ENCODE peak calls at places on chromosomes 3 and 15, in six cellular contexts. X, E, A, V, R and M are unnamed samples.

GRCh38 chr15:67372563-67372962 is 118.0 kb downstream of the IQCH start:
- DNase-seq in X (no peak), E (no peak), A (no peak), R (no peak), V (no peak), M (no peak)

GRCh38 chr3:12656193-12656592 is 7.7 kb downstream of the RAF1 start:
- DNase-seq in R (no peak), V (no peak), E (no peak), A (no peak), X (no peak), M (no peak)

GRCh38 chr3:123586966-123587365 is 2.1 kb upstream of the HACD2 start:
- DNase-seq in A (no peak), R (peak; percentile 53), E (no peak), V (peak; percentile 62), X (no peak), M (no peak)

GRCh38 chr15:38440353-38441129 is 13.4 kb upstream of the FAM98B start:
- DNase-seq in X (peak; percentile 32), A (no peak), V (peak; percentile 27), E (no peak), R (peak; percentile 60), M (peak; percentile 37)

GRCh38 chr3:141373768-141374526 is 5.6 kb downstream of the ZBTB38 start:
- DNase-seq in R (peak; percentile 49), V (peak; percentile 10), A (no peak), X (no peak), E (no peak), M (no peak)

GRCh38 chr3:28901029-28901428 is 379.8 kb upstream of the RBMS3 start:
- DNase-seq in V (no peak), X (no peak), A (no peak), E (no peak), R (peak; percentile 37), M (no peak)

GRCh38 chr15:91142097-91142744 is 42.2 kb downstream of the SV2B start:
- DNase-seq in E (no peak), V (no peak), R (peak; percentile 7), A (no peak), X (no peak), M (no peak)

GRCh38 chr3:109440353-109440752 is 103.0 kb upstream of the DPPA4 start:
- DNase-seq in X (no peak), V (no peak), A (no peak), R (no peak), E (no peak), M (no peak)

GRCh38 chr3:12044860-12045259 is 40.7 kb downstream of the SYN2 start:
- DNase-seq in V (no peak), E (no peak), X (no peak), R (no peak), A (no peak), M (no peak)

GRCh38 chr3:13017361-13018038 is 55.7 kb downstream of the IQSEC1 start:
- DNase-seq in R (no peak), X (no peak), A (peak; percentile 47), V (no peak), E (no peak), M (no peak)

DNA sequence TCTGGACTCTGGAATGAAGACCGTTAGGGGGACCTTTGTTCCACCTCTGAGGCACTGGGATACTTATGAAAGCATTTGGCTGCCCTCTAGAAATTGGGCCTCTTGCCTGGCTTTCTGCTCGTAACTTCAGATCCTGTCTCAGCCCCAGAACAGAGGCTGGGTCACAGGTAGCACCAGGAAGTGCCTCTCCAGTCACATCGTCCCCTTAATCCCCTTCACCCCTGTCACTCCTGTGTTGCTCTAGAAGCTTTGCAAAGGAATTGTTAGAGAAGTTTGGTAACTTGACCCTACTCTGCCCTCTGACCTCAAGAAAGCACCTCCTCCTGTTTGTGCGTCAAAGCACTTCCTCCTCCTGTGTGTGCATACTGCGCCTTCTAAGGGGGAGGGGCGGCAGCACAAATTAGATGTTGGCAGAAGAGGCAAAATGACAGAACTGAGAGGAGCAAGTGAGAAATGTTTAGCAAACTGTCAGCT is 76.0 kb downstream of the LARS2 start:
- DNase-seq in X (no peak), V (no peak), E (no peak), R (no peak), A (no peak), M (peak; percentile 3)
- H3K27ac ChIP-seq in X (no peak overlapping the region), V (no peak overlapping the region), E (no peak overlapping the region), R (no peak overlapping the region), A (no peak overlapping the region), M (no peak overlapping the region)

DNA sequence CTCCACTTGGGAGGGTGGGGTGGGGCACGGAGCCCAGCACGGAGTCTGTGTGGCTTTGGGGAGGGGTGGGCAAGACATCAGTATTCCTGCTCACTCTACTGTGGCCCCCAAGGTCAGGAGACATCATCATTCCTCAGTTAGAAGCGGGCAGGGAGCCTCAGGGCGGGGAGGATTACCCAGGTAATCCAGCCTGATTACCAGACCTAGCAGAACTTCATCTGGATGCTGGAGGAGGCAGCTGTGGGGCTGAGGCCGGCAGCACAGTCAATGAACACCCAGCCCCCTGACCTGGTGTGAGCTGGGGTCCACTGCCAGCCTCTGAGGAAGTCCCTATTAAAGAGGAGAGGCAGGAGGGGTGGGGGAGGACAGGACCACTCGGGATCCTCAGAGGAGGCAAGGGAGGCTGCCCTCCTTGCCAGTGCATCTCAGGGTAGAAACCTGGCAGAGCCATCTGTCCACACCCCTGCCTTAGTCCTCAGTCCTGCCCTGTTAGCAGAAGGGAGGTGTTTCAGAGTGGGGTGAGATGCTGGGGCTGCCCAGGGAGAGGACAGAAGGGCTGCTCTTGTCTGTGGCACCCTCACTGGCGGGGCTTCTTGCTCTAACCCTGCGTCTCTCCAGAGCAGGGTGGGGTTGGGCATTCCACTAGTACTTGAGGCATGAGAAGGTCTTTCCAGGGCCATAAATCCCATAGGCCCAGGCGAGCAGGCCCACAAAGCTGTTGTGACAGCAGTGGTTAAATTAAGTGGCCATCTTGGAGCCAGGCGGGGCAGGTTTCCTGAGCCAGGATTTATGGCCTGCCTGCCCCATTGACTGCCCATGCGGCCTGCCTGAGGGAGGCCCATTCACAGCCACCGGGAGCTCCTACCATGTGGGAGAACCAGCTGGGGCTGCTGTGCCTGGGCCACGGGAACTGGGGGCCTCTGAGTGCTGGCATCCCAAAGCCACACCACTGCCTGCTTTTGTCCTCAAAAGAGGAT is 82.1 kb downstream of the LINGO1 start:
- DNase-seq in E (no peak), V (no peak), R (no peak), X (no peak), A (no peak), M (no peak)
- H3K27ac ChIP-seq in E (no peak overlapping the region), V (no peak overlapping the region), R (no peak overlapping the region), X (no peak overlapping the region), A (no peak overlapping the region), M (no peak overlapping the region)

GRCh38 chr15:89097313-89097712 is 9.1 kb downstream of the ABHD2 start:
- DNase-seq in A (no peak), X (no peak), E (no peak), V (no peak), R (no peak), M (no peak)

GRCh38 chr15:89095073-89095472 is 6.8 kb downstream of the ABHD2 start:
- DNase-seq in R (no peak), A (no peak), V (no peak), E (no peak), X (no peak), M (no peak)

GRCh38 chr15:89096664-89097063 is 8.4 kb downstream of the ABHD2 start:
- DNase-seq in R (no peak), A (no peak), V (no peak), E (no peak), X (no peak), M (no peak)

GRCh38 chr15:89093509-89093908 is 5.3 kb downstream of the ABHD2 start:
- DNase-seq in R (no peak), E (no peak), X (no peak), A (no peak), V (no peak), M (no peak)

DNA sequence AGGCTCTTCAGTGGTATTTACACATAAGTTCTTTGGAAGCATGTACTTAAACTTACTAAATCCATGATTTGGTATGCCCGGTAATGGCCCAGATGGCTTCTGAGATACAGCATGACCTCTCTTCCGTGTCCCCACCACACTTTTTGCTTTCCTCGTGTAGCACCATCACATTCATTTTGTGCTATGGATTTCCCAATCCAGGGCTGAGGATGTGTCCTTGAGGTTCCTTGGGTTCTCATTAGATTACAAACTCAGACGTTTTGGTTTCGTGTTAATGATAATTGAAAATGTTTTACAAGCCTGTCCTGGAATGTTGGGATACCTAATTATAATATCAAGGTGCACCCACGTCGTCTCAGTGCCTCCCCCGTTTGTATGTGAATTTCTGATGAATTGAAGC is 7.3 kb downstream of the ABHD2 start:
- DNase-seq in A (no peak), R (no peak), V (no peak), E (no peak), X (no peak), M (no peak)
- H3K27ac ChIP-seq in A (no peak overlapping the region), R (no peak overlapping the region), V (no peak overlapping the region), E (peak overlapping the region; percentile 91), X (no peak overlapping the region), M (no peak overlapping the region)

GRCh38 chr3:129610276-129610675 is 3.8 kb upstream of the PLXND1 start:
- DNase-seq in X (no peak), V (no peak), A (no peak), E (no peak), R (no peak), M (no peak)

GRCh38 chr3:129609591-129610169 is 3.2 kb upstream of the PLXND1 start:
- DNase-seq in V (peak; percentile 86), X (no peak), A (no peak), R (no peak), E (no peak), M (no peak)

GRCh38 chr3:129607391-129608068 is 1.1 kb upstream of the PLXND1 start:
- DNase-seq in V (no peak), X (no peak), R (peak; percentile 27), A (no peak), E (no peak), M (no peak)

GRCh38 chr3:129608087-129608935 is 1.8 kb upstream of the PLXND1 start:
- DNase-seq in V (no peak), E (no peak), R (peak; percentile 48), X (no peak), A (no peak), M (no peak)

GRCh38 chr3:129608936-129609590 is 2.6 kb upstream of the PLXND1 start:
- DNase-seq in V (no peak), A (no peak), R (no peak), E (no peak), X (no peak), M (no peak)
- H3K27ac ChIP-seq in V (no peak overlapping the region), A (no peak overlapping the region), R (no peak overlapping the region), E (no peak overlapping the region), X (no peak overlapping the region), M (no peak overlapping the region)

GRCh38 chr3:14137004-14137403 is 12.2 kb downstream of the TMEM43 start:
- DNase-seq in V (no peak), E (no peak), X (no peak), A (peak; percentile 86), R (peak; percentile 34), M (no peak)
- H3K27ac ChIP-seq in V (no peak overlapping the region), E (no peak overlapping the region), X (no peak overlapping the region), A (no peak overlapping the region), R (no peak overlapping the region), M (no peak overlapping the region)

GRCh38 chr15:31470756-31471155 is 144.1 kb downstream of the KLF13 start:
- DNase-seq in A (no peak), V (no peak), R (no peak), X (no peak), E (no peak), M (no peak)

GRCh38 chr15:31471731-31472430 is 145.2 kb downstream of the KLF13 start:
- DNase-seq in V (peak; percentile 97), X (no peak), E (no peak), A (no peak), R (peak; percentile 95), M (no peak)

GRCh38 chr15:31472636-31473383 is 146.2 kb downstream of the KLF13 start:
- DNase-seq in R (peak; percentile 68), E (no peak), X (no peak), V (peak; percentile 32), A (no peak), M (peak; percentile 43)

GRCh38 chr15:31474059-31474868 is 147.6 kb downstream of the KLF13 start:
- DNase-seq in E (no peak), V (no peak), A (no peak), X (no peak), R (no peak), M (no peak)

GRCh38 chr15:31473384-31474058 is 146.9 kb downstream of the KLF13 start:
- DNase-seq in X (no peak), E (no peak), A (no peak), V (no peak), R (no peak), M (no peak)
- H3K27ac ChIP-seq in X (peak overlapping the region; percentile 66), E (no peak overlapping the region), A (no peak overlapping the region), V (no peak overlapping the region), R (peak overlapping the region; percentile 22), M (peak overlapping the region; percentile 55)